ENCODE peak calls at places on chromosomes 7 and 10, in eight cellular contexts. J is adrenal gland, C is endodermal cell, N is SJSA1, V is PC-3, O is A549, L is suprapubic skin, U is upper lobe of right lung. H is an unnamed sample.

GRCh38 chr10:102652170-102652926 is 8.1 kb downstream of the TRIM8 start:
- DNase-seq in U (no peak), V (no peak), J (no peak), O (no peak), N (no peak), L (no peak), C (no peak), H (no peak)

GRCh38 chr7:97006146-97006950 is 995 bp downstream of the DLX6 start:
- DNase-seq in C (peak; percentile 90), U (no peak), V (no peak), J (no peak), O (peak; percentile 56), L (no peak), N (peak; percentile 83), H (peak; percentile 65)

GRCh38 chr7:1961776-1962276 is 270.9 kb downstream of the MAD1L1 start:
- DNase-seq in U (no peak), C (no peak), L (no peak), N (peak; percentile 59), J (no peak), O (no peak), V (peak; percentile 31), H (no peak)

GRCh38 chr7:55345292-55345691 is 19.8 kb upstream of the LANCL2 start:
- DNase-seq in N (no peak), V (no peak), C (no peak), L (no peak), O (no peak), U (no peak), J (no peak), H (no peak)

GRCh38 chr7:123209786-123210185 is 10.0 kb upstream of the SLC13A1 start:
- DNase-seq in J (peak; percentile 77), O (no peak), U (no peak), L (no peak), N (peak; percentile 57), V (no peak), C (no peak), H (no peak)

GRCh38 chr7:8263048-8263447 is 1.1 kb upstream of the ICA1 start:
- DNase-seq in O (no peak), L (no peak), J (no peak), U (no peak), C (no peak), V (no peak), N (no peak), H (no peak)

GRCh38 chr7:123757095-123757494 is 8.3 kb upstream of the WASL start:
- DNase-seq in O (no peak), C (no peak), V (no peak), N (no peak), L (no peak), J (no peak), U (no peak), H (no peak)

GRCh38 chr7:158676171-158676840 is 28.3 kb downstream of the NCAPG2 start:
- DNase-seq in J (no peak), L (no peak), O (no peak), V (no peak), U (no peak), N (no peak), C (no peak), H (no peak)

GRCh38 chr7:2774935-2775334 is 69.2 kb downstream of the GNA12 start:
- DNase-seq in N (no peak), J (no peak), V (peak; percentile 56), U (no peak), C (no peak), L (no peak), O (no peak), H (no peak)

GRCh38 chr7:39428221-39428620 is 138.0 kb upstream of the YAE1 start:
- DNase-seq in O (peak; percentile 23), V (peak; percentile 78), J (peak; percentile 34), N (peak; percentile 76), C (no peak), U (no peak), L (no peak), H (no peak)

GRCh38 chr10:132078746-132079345 is 13.1 kb downstream of the JAKMIP3 start:
- DNase-seq in N (no peak), V (no peak), O (no peak), L (peak; percentile 36), U (peak; percentile 15), J (no peak), C (peak; percentile 57), H (no peak)

GRCh38 chr10:97234403-97234802 is 48.6 kb upstream of the SLIT1 start:
- DNase-seq in N (no peak), O (peak; percentile 51), L (no peak), J (no peak), C (no peak), U (no peak), V (peak; percentile 61), H (peak; percentile 27)

GRCh38 chr7:157851501-157852067 is 514.8 kb downstream of the DNAJB6 start:
- DNase-seq in U (peak; percentile 90), O (no peak), V (peak; percentile 74), J (peak; percentile 47), N (no peak), L (no peak), C (peak; percentile 90), H (peak; percentile 58)

GRCh38 chr7:22482476-22482875 is 17.5 kb downstream of the STEAP1B start:
- DNase-seq in C (no peak), N (no peak), V (no peak), U (no peak), L (no peak), O (no peak), J (no peak), H (no peak)
- H3K4me1 ChIP-seq in C (peaks cover 13% of the 10 kb centered on the region), N (no peaks in the 10 kb centered on the region), V (peaks cover 18% of the 10 kb centered on the region), U (peaks cover 5% of the 10 kb centered on the region), L (peaks cover 18% of the 10 kb centered on the region), O (no peaks in the 10 kb centered on the region), J (no peaks in the 10 kb centered on the region), H (peaks cover 5% of the 10 kb centered on the region)

GRCh38 chr7:44447874-44448425 is 42.5 kb downstream of the NUDCD3 start:
- DNase-seq in J (no peak), C (no peak), L (no peak), V (no peak), N (no peak), O (no peak), U (no peak), H (no peak)

GRCh38 chr7:44445986-44446671 is 44.3 kb downstream of the NUDCD3 start:
- DNase-seq in C (no peak), U (no peak), N (no peak), L (no peak), J (no peak), V (no peak), O (no peak), H (no peak)

GRCh38 chr7:44448922-44449321 is 41.5 kb downstream of the NUDCD3 start:
- DNase-seq in V (no peak), O (no peak), U (no peak), N (no peak), L (no peak), J (no peak), C (no peak), H (no peak)

GRCh38 chr7:44449531-44449930 is 40.9 kb downstream of the NUDCD3 start:
- DNase-seq in J (no peak), U (no peak), L (no peak), O (no peak), C (no peak), V (no peak), N (no peak), H (no peak)

GRCh38 chr7:44448456-44448855 is 42.0 kb downstream of the NUDCD3 start:
- DNase-seq in N (no peak), L (no peak), O (no peak), J (no peak), C (no peak), V (no peak), U (no peak), H (no peak)
- H3K4me1 ChIP-seq in N (no peaks in the 10 kb centered on the region), L (peaks cover 19% of the 10 kb centered on the region), O (no peaks in the 10 kb centered on the region), J (peaks cover 7% of the 10 kb centered on the region), C (no peaks in the 10 kb centered on the region), V (no peaks in the 10 kb centered on the region), U (peaks cover 18% of the 10 kb centered on the region), H (no peaks in the 10 kb centered on the region)

DNA sequence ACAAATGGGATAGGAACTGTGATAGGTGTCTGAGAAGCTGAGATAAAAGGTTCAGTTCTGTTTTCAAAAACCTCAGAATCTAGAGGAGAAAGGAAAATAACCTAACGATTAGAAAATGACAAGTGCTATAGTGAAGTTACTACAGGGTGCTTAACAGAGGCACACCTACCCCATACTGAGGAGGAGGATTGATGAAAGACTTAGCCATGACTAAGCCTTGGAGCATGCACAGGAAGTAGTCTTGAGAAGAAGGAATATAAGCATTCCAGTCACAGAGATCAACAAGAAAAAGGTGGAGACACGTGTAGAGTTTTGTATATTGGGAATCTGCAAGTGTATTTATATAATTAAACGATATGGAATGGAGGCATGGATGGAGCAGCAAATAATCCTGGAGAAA is 1225.5 kb upstream of the CELF2 start:
- DNase-seq in U (no peak), O (no peak), C (no peak), N (no peak), L (no peak), J (no peak), V (no peak), H (no peak)
- H3K4me1 ChIP-seq in U (no peaks in the 10 kb centered on the region), O (no peaks in the 10 kb centered on the region), C (no peaks in the 10 kb centered on the region), N (no peaks in the 10 kb centered on the region), L (no peaks in the 10 kb centered on the region), J (no peaks in the 10 kb centered on the region), V (no peaks in the 10 kb centered on the region), H (no peaks in the 10 kb centered on the region)

GRCh38 chr7:50308301-50309129 is 4.0 kb downstream of the IKZF1 start:
- DNase-seq in J (no peak), V (no peak), L (no peak), N (no peak), O (no peak), U (no peak), C (no peak), H (no peak)

GRCh38 chr7:50307368-50308012 is 3.0 kb downstream of the IKZF1 start:
- DNase-seq in O (no peak), C (no peak), J (no peak), L (no peak), U (no peak), V (no peak), N (no peak), H (no peak)

GRCh38 chr7:50309130-50309478 is 4.6 kb downstream of the IKZF1 start:
- DNase-seq in L (no peak), C (no peak), J (no peak), O (no peak), V (no peak), N (no peak), U (no peak), H (no peak)

GRCh38 chr7:50310361-50310760 is 5.8 kb downstream of the IKZF1 start:
- DNase-seq in N (no peak), C (no peak), O (no peak), V (no peak), U (no peak), L (no peak), J (no peak), H (no peak)

GRCh38 chr7:50309736-50310135 is 5.2 kb downstream of the IKZF1 start:
- DNase-seq in J (no peak), V (no peak), L (no peak), C (no peak), N (no peak), U (no peak), O (no peak), H (no peak)
- H3K4me1 ChIP-seq in J (no peaks in the 10 kb centered on the region), V (no peaks in the 10 kb centered on the region), L (peaks cover 2% of the 10 kb centered on the region), C (peaks cover 5% of the 10 kb centered on the region), N (no peaks in the 10 kb centered on the region), U (peaks cover 2% of the 10 kb centered on the region), O (peaks cover 3% of the 10 kb centered on the region), H (peaks cover 40% of the 10 kb centered on the region)

GRCh38 chr10:46308113-46308415 is 21.3 kb downstream of the ANTXRL start:
- DNase-seq in V (no peak), C (no peak), O (no peak), U (peak; percentile 35), N (no peak), L (no peak), J (no peak), H (no peak)
- H3K4me1 ChIP-seq in V (no peaks in the 10 kb centered on the region), C (no peaks in the 10 kb centered on the region), O (no peaks in the 10 kb centered on the region), U (no peaks in the 10 kb centered on the region), N (peaks cover 7% of the 10 kb centered on the region), L (peaks cover 31% of the 10 kb centered on the region), J (no peaks in the 10 kb centered on the region), H (no peaks in the 10 kb centered on the region)